ENCODE peak calls at places on chromosomes 4 and X, in ten cellular contexts. One of them, this sample, is unnamed.

GRCh38 chrX:42797646-42798045 is 19.7 kb upstream of the PPP1R2C start:
- DNase-seq in adrenal gland: no peak
- DNase-seq in WERI-Rb-1: no peak
- DNase-seq in tibial artery: no peak
- DNase-seq in CD8-positive, alpha-beta memory T cell: no peak
- DNase-seq in lower leg skin: peak
- DNase-seq in neuronal stem cell: no peak
- DNase-seq in GM12865: no peak
- DNase-seq in tibial nerve: no peak
- DNase-seq in sigmoid colon: no peak
- DNase-seq in this sample: no peak

GRCh38 chr4:128571747-128572146 is 237.8 kb upstream of the JADE1 start:
- DNase-seq in tibial artery: peak
- DNase-seq in WERI-Rb-1: no peak
- DNase-seq in GM12865: no peak
- DNase-seq in sigmoid colon: peak
- DNase-seq in tibial nerve: no peak
- DNase-seq in neuronal stem cell: no peak
- DNase-seq in lower leg skin: peak
- DNase-seq in CD8-positive, alpha-beta memory T cell: no peak
- DNase-seq in adrenal gland: peak
- DNase-seq in this sample: no peak

GRCh38 chrX:15242899-15243555 is 26.9 kb downstream of the ASB9 start:
- DNase-seq in CD8-positive, alpha-beta memory T cell: peak
- DNase-seq in adrenal gland: peak
- DNase-seq in tibial nerve: no peak
- DNase-seq in tibial artery: no peak
- DNase-seq in sigmoid colon: no peak
- DNase-seq in lower leg skin: no peak
- DNase-seq in WERI-Rb-1: peak
- DNase-seq in neuronal stem cell: peak
- DNase-seq in GM12865: peak
- DNase-seq in this sample: peak

GRCh38 chr4:176274441-176274840 is 5.4 kb upstream of the ASB5 start:
- DNase-seq in adrenal gland: no peak
- DNase-seq in GM12865: no peak
- DNase-seq in CD8-positive, alpha-beta memory T cell: no peak
- DNase-seq in WERI-Rb-1: no peak
- DNase-seq in sigmoid colon: no peak
- DNase-seq in tibial nerve: no peak
- DNase-seq in tibial artery: no peak
- DNase-seq in lower leg skin: no peak
- DNase-seq in neuronal stem cell: no peak
- DNase-seq in this sample: no peak

GRCh38 chr4:89489338-89489771 is 181.8 kb upstream of the GPRIN3 start:
- DNase-seq in tibial artery: peak
- DNase-seq in neuronal stem cell: no peak
- DNase-seq in GM12865: no peak
- DNase-seq in sigmoid colon: no peak
- DNase-seq in WERI-Rb-1: no peak
- DNase-seq in lower leg skin: no peak
- DNase-seq in CD8-positive, alpha-beta memory T cell: no peak
- DNase-seq in adrenal gland: no peak
- DNase-seq in tibial nerve: no peak
- DNase-seq in this sample: no peak

GRCh38 chr4:4585012-4585670 is 43.3 kb upstream of the STX18 start:
- DNase-seq in tibial nerve: no peak
- DNase-seq in neuronal stem cell: no peak
- DNase-seq in adrenal gland: no peak
- DNase-seq in GM12865: no peak
- DNase-seq in tibial artery: no peak
- DNase-seq in CD8-positive, alpha-beta memory T cell: no peak
- DNase-seq in WERI-Rb-1: no peak
- DNase-seq in sigmoid colon: no peak
- DNase-seq in lower leg skin: no peak
- DNase-seq in this sample: no peak

GRCh38 chrX:1393871-1394615 is 2.1 kb upstream of the SLC25A6 start:
- DNase-seq in tibial artery: peak
- DNase-seq in GM12865: no peak
- DNase-seq in adrenal gland: no peak
- DNase-seq in WERI-Rb-1: no peak
- DNase-seq in neuronal stem cell: no peak
- DNase-seq in sigmoid colon: peak
- DNase-seq in lower leg skin: no peak
- DNase-seq in CD8-positive, alpha-beta memory T cell: peak
- DNase-seq in tibial nerve: no peak
- DNase-seq in this sample: no peak

GRCh38 chr4:26468283-26468949 is 21.9 kb downstream of the CCKAR start:
- DNase-seq in CD8-positive, alpha-beta memory T cell: no peak
- DNase-seq in tibial nerve: no peak
- DNase-seq in sigmoid colon: no peak
- DNase-seq in neuronal stem cell: no peak
- DNase-seq in GM12865: no peak
- DNase-seq in tibial artery: no peak
- DNase-seq in lower leg skin: no peak
- DNase-seq in adrenal gland: no peak
- DNase-seq in WERI-Rb-1: no peak
- DNase-seq in this sample: no peak

GRCh38 chr4:47484169-47484568 is 906 bp upstream of the ATP10D start:
- DNase-seq in adrenal gland: no peak
- DNase-seq in WERI-Rb-1: no peak
- DNase-seq in tibial nerve: no peak
- DNase-seq in neuronal stem cell: no peak
- DNase-seq in CD8-positive, alpha-beta memory T cell: no peak
- DNase-seq in lower leg skin: peak
- DNase-seq in sigmoid colon: no peak
- DNase-seq in GM12865: peak
- DNase-seq in tibial artery: no peak
- DNase-seq in this sample: no peak

GRCh38 chr4:47483722-47484121 is 1.4 kb upstream of the ATP10D start:
- DNase-seq in CD8-positive, alpha-beta memory T cell: no peak
- DNase-seq in neuronal stem cell: no peak
- DNase-seq in adrenal gland: no peak
- DNase-seq in GM12865: peak
- DNase-seq in sigmoid colon: no peak
- DNase-seq in lower leg skin: peak
- DNase-seq in tibial artery: no peak
- DNase-seq in tibial nerve: no peak
- DNase-seq in WERI-Rb-1: no peak
- DNase-seq in this sample: no peak

GRCh38 chr4:47485047-47485692 is at the start of gene ATP10D:
- DNase-seq in adrenal gland: peak
- DNase-seq in GM12865: peak
- DNase-seq in neuronal stem cell: peak
- DNase-seq in sigmoid colon: peak
- DNase-seq in lower leg skin: peak
- DNase-seq in tibial artery: peak
- DNase-seq in WERI-Rb-1: peak
- DNase-seq in tibial nerve: peak
- DNase-seq in CD8-positive, alpha-beta memory T cell: peak
- DNase-seq in this sample: no peak

GRCh38 chr4:47488706-47489105 is 3.6 kb downstream of the ATP10D start:
- DNase-seq in tibial artery: no peak
- DNase-seq in WERI-Rb-1: no peak
- DNase-seq in tibial nerve: no peak
- DNase-seq in GM12865: no peak
- DNase-seq in adrenal gland: no peak
- DNase-seq in lower leg skin: no peak
- DNase-seq in neuronal stem cell: no peak
- DNase-seq in CD8-positive, alpha-beta memory T cell: no peak
- DNase-seq in sigmoid colon: no peak
- DNase-seq in this sample: no peak

GRCh38 chr4:47486306-47486705 is 1.2 kb downstream of the ATP10D start:
- DNase-seq in GM12865: no peak
- DNase-seq in sigmoid colon: no peak
- DNase-seq in CD8-positive, alpha-beta memory T cell: no peak
- DNase-seq in adrenal gland: no peak
- DNase-seq in lower leg skin: no peak
- DNase-seq in neuronal stem cell: no peak
- DNase-seq in WERI-Rb-1: no peak
- DNase-seq in tibial nerve: no peak
- DNase-seq in tibial artery: no peak
- DNase-seq in this sample: no peak
- H3K4me3 ChIP-seq in GM12865: peak
- H3K4me3 ChIP-seq in sigmoid colon: peak
- H3K4me3 ChIP-seq in CD8-positive, alpha-beta memory T cell: no peak
- H3K4me3 ChIP-seq in adrenal gland: peak
- H3K4me3 ChIP-seq in lower leg skin: no peak
- H3K4me3 ChIP-seq in neuronal stem cell: no peak
- H3K4me3 ChIP-seq in WERI-Rb-1: no peak
- H3K4me3 ChIP-seq in tibial nerve: peak
- H3K4me3 ChIP-seq in tibial artery: peak
- H3K4me3 ChIP-seq in this sample: no peak

GRCh38 chrX:118976599-118977340 is 2.4 kb downstream of the LONRF3 start:
- DNase-seq in GM12865: peak
- DNase-seq in sigmoid colon: peak
- DNase-seq in tibial artery: peak
- DNase-seq in adrenal gland: peak
- DNase-seq in lower leg skin: peak
- DNase-seq in WERI-Rb-1: peak
- DNase-seq in CD8-positive, alpha-beta memory T cell: peak
- DNase-seq in tibial nerve: no peak
- DNase-seq in neuronal stem cell: no peak
- DNase-seq in this sample: no peak

GRCh38 chrX:118974908-118975671 is 672 bp downstream of the LONRF3 start:
- DNase-seq in GM12865: peak
- DNase-seq in WERI-Rb-1: peak
- DNase-seq in tibial nerve: no peak
- DNase-seq in lower leg skin: no peak
- DNase-seq in neuronal stem cell: no peak
- DNase-seq in sigmoid colon: peak
- DNase-seq in adrenal gland: peak
- DNase-seq in tibial artery: peak
- DNase-seq in CD8-positive, alpha-beta memory T cell: peak
- DNase-seq in this sample: no peak

GRCh38 chrX:118975831-118976598 is 1.6 kb downstream of the LONRF3 start:
- DNase-seq in WERI-Rb-1: peak
- DNase-seq in tibial nerve: peak
- DNase-seq in lower leg skin: peak
- DNase-seq in neuronal stem cell: no peak
- DNase-seq in GM12865: peak
- DNase-seq in adrenal gland: peak
- DNase-seq in tibial artery: peak
- DNase-seq in CD8-positive, alpha-beta memory T cell: peak
- DNase-seq in sigmoid colon: peak
- DNase-seq in this sample: no peak

GRCh38 chrX:118978451-118978850 is 4.0 kb downstream of the LONRF3 start:
- DNase-seq in GM12865: no peak
- DNase-seq in tibial nerve: no peak
- DNase-seq in CD8-positive, alpha-beta memory T cell: no peak
- DNase-seq in tibial artery: no peak
- DNase-seq in neuronal stem cell: no peak
- DNase-seq in adrenal gland: peak
- DNase-seq in WERI-Rb-1: no peak
- DNase-seq in sigmoid colon: no peak
- DNase-seq in lower leg skin: no peak
- DNase-seq in this sample: no peak

DNA sequence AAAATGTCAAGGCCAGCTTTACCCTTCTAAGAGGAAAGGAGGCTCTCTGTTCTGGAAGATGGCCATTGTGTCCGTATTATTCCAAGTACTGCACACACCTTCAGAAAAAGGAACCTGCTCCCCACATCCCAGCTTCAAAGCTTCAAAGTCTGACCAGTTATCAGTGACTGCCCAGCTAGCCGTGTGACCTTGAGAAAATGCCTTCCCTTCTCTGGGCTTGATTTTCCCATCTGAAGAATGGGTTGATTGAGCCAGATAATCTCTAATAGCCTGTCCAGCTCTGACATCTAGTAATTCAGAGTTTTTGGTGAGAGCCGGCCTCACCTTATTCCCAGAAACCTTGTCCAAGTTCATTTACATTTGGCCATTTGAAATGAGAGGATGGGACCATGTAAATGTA is 3.0 kb downstream of the LONRF3 start:
- DNase-seq in neuronal stem cell: no peak
- DNase-seq in CD8-positive, alpha-beta memory T cell: no peak
- DNase-seq in GM12865: no peak
- DNase-seq in tibial nerve: no peak
- DNase-seq in adrenal gland: no peak
- DNase-seq in WERI-Rb-1: no peak
- DNase-seq in tibial artery: no peak
- DNase-seq in lower leg skin: no peak
- DNase-seq in sigmoid colon: no peak
- DNase-seq in this sample: no peak
- H3K4me3 ChIP-seq in neuronal stem cell: no peak
- H3K4me3 ChIP-seq in CD8-positive, alpha-beta memory T cell: no peak
- H3K4me3 ChIP-seq in GM12865: no peak
- H3K4me3 ChIP-seq in tibial nerve: no peak
- H3K4me3 ChIP-seq in adrenal gland: no peak
- H3K4me3 ChIP-seq in WERI-Rb-1: no peak
- H3K4me3 ChIP-seq in tibial artery: no peak
- H3K4me3 ChIP-seq in lower leg skin: no peak
- H3K4me3 ChIP-seq in sigmoid colon: no peak
- H3K4me3 ChIP-seq in this sample: no peak

GRCh38 chr4:152460488-152460887 is 75.4 kb downstream of the FBXW7 start:
- DNase-seq in neuronal stem cell: no peak
- DNase-seq in tibial artery: no peak
- DNase-seq in adrenal gland: no peak
- DNase-seq in lower leg skin: no peak
- DNase-seq in WERI-Rb-1: no peak
- DNase-seq in GM12865: peak
- DNase-seq in tibial nerve: no peak
- DNase-seq in CD8-positive, alpha-beta memory T cell: no peak
- DNase-seq in sigmoid colon: no peak
- DNase-seq in this sample: no peak

GRCh38 chr4:152462715-152463114 is 73.2 kb downstream of the FBXW7 start:
- DNase-seq in lower leg skin: no peak
- DNase-seq in tibial artery: no peak
- DNase-seq in sigmoid colon: no peak
- DNase-seq in WERI-Rb-1: no peak
- DNase-seq in neuronal stem cell: no peak
- DNase-seq in adrenal gland: no peak
- DNase-seq in GM12865: no peak
- DNase-seq in tibial nerve: no peak
- DNase-seq in CD8-positive, alpha-beta memory T cell: no peak
- DNase-seq in this sample: no peak

GRCh38 chr4:152463562-152463961 is 72.3 kb downstream of the FBXW7 start:
- DNase-seq in GM12865: no peak
- DNase-seq in CD8-positive, alpha-beta memory T cell: no peak
- DNase-seq in tibial nerve: no peak
- DNase-seq in sigmoid colon: no peak
- DNase-seq in adrenal gland: no peak
- DNase-seq in lower leg skin: no peak
- DNase-seq in WERI-Rb-1: no peak
- DNase-seq in tibial artery: no peak
- DNase-seq in neuronal stem cell: no peak
- DNase-seq in this sample: no peak

GRCh38 chr4:152464030-152464823 is 71.7 kb downstream of the FBXW7 start:
- DNase-seq in CD8-positive, alpha-beta memory T cell: no peak
- DNase-seq in sigmoid colon: no peak
- DNase-seq in GM12865: no peak
- DNase-seq in tibial artery: no peak
- DNase-seq in lower leg skin: no peak
- DNase-seq in tibial nerve: no peak
- DNase-seq in neuronal stem cell: no peak
- DNase-seq in WERI-Rb-1: no peak
- DNase-seq in adrenal gland: no peak
- DNase-seq in this sample: no peak

DNA sequence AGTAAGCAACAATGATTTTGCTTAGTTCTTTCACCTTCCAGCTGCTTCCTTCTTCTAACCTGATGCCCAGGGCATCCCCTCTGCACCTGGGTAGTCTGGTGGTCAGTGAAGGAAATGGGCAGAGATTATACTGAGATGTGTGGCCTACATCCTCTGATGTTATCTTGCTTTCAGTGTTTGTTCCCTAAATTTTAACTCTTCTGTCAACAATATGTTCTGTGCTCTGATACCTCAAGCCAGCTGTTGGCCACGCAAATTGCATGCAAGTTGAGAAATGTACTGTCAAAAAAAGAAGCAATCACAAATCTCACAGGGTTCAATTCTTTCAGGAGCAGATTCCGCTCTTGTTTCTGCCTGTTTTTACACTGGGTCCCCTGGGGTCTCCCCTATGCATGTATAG is 73.8 kb downstream of the FBXW7 start:
- DNase-seq in neuronal stem cell: no peak
- DNase-seq in tibial nerve: no peak
- DNase-seq in sigmoid colon: no peak
- DNase-seq in adrenal gland: no peak
- DNase-seq in GM12865: peak
- DNase-seq in tibial artery: no peak
- DNase-seq in CD8-positive, alpha-beta memory T cell: no peak
- DNase-seq in WERI-Rb-1: no peak
- DNase-seq in lower leg skin: no peak
- DNase-seq in this sample: no peak
- H3K4me3 ChIP-seq in neuronal stem cell: no peak
- H3K4me3 ChIP-seq in tibial nerve: no peak
- H3K4me3 ChIP-seq in sigmoid colon: no peak
- H3K4me3 ChIP-seq in adrenal gland: no peak
- H3K4me3 ChIP-seq in GM12865: no peak
- H3K4me3 ChIP-seq in tibial artery: no peak
- H3K4me3 ChIP-seq in CD8-positive, alpha-beta memory T cell: no peak
- H3K4me3 ChIP-seq in WERI-Rb-1: no peak
- H3K4me3 ChIP-seq in lower leg skin: no peak
- H3K4me3 ChIP-seq in this sample: no peak

DNA sequence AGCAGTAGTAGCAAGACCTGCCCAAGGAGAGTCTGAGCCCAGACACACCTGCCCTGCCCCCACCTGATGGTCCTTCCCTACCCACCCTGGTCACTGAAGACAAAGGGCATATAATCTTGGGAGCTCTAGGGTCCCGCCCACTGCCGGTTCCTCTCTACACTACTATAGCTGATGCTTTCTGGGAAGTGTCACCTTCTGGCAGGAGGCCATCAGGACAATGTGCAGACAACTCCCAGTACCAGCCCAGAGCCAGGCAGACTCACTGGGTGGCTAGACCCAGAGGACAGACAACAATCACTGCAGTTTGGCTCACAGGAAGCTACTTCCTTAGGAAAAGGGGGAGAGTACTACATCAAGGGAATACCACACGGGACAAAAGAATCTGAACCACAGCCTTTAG is 312.7 kb downstream of the SPRY1 start:
- DNase-seq in adrenal gland: no peak
- DNase-seq in tibial artery: no peak
- DNase-seq in lower leg skin: no peak
- DNase-seq in neuronal stem cell: no peak
- DNase-seq in WERI-Rb-1: no peak
- DNase-seq in GM12865: no peak
- DNase-seq in CD8-positive, alpha-beta memory T cell: no peak
- DNase-seq in tibial nerve: no peak
- DNase-seq in sigmoid colon: no peak
- DNase-seq in this sample: no peak
- H3K4me3 ChIP-seq in adrenal gland: no peak
- H3K4me3 ChIP-seq in tibial artery: no peak
- H3K4me3 ChIP-seq in lower leg skin: no peak
- H3K4me3 ChIP-seq in neuronal stem cell: no peak
- H3K4me3 ChIP-seq in WERI-Rb-1: no peak
- H3K4me3 ChIP-seq in GM12865: no peak
- H3K4me3 ChIP-seq in CD8-positive, alpha-beta memory T cell: no peak
- H3K4me3 ChIP-seq in tibial nerve: no peak
- H3K4me3 ChIP-seq in sigmoid colon: no peak
- H3K4me3 ChIP-seq in this sample: no peak

This sample was measured in Jurkat, Clone E6-1.